ENCODE peak calls at places on chromosomes 13 and 19, in six cellular contexts. X, R, J, Q, B and Z are unnamed samples.

GRCh38 chr13:73428137-73428536 is 369.3 kb downstream of the KLF5 start:
- DNase-seq in J (no peak), R (peak), X (no peak), B (no peak), Q (no peak), Z (no peak)

GRCh38 chr13:49367640-49368431 is 76.0 kb downstream of the CAB39L start:
- DNase-seq in R (peak), B (no peak), J (no peak), X (no peak), Q (no peak), Z (no peak)

GRCh38 chr19:43634877-43635560 is 4.6 kb downstream of the CADM4 start:
- DNase-seq in R (peak), B (no peak), Q (no peak), J (peak), X (peak), Z (no peak)

GRCh38 chr19:4058696-4059492 is 7.8 kb downstream of the ZBTB7A start:
- DNase-seq in B (no peak), R (no peak), Q (no peak), X (no peak), J (peak), Z (no peak)

GRCh38 chr19:41225238-41226052 is 6.4 kb downstream of the AXL start:
- DNase-seq in X (no peak), R (peak), Q (peak), J (no peak), B (no peak), Z (peak)

GRCh38 chr19:10718205-10719196 is 622 bp downstream of the DNM2 start:
- DNase-seq in Q (peak), J (no peak), B (no peak), X (no peak), R (peak), Z (peak)

GRCh38 chr19:17949956-17950309 is 17.0 kb upstream of the KCNN1 start:
- DNase-seq in R (no peak), J (no peak), B (no peak), Q (no peak), X (no peak), Z (no peak)

GRCh38 chr13:79393564-79394249 is 12.3 kb downstream of the RBM26 start:
- DNase-seq in R (no peak), B (peak), J (no peak), Q (no peak), X (peak), Z (no peak)

GRCh38 chr13:91105270-91105669 is 242.2 kb upstream of the MIR17HG start:
- DNase-seq in X (no peak), R (no peak), B (no peak), J (no peak), Q (no peak), Z (no peak)

GRCh38 chr13:32645854-32646253 is 59.6 kb downstream of the PDS5B start:
- DNase-seq in B (no peak), J (no peak), Q (no peak), R (no peak), X (no peak), Z (no peak)

GRCh38 chr13:51848674-51849073 is 3.7 kb upstream of the TMEM272 start:
- DNase-seq in J (no peak), Q (no peak), X (no peak), B (no peak), R (peak), Z (no peak)

GRCh38 chr13:49838989-49839388 is 46.5 kb upstream of the KPNA3 start:
- DNase-seq in B (no peak), R (peak), J (no peak), Q (no peak), X (no peak), Z (no peak)